ENCODE peak calls at places on chromosome 1, in five cellular contexts. R is heart left ventricle, Q is breast epithelium, N is ovary, W is GM12892. I is an unnamed sample.

GRCh38 chr1:226034482-226034881 is 28.0 kb upstream of the H3-3A start:
- DNase-seq in R (peak), Q (peak), N (peak), W (no peak), I (peak)

GRCh38 chr1:12619396-12620141 is 1.6 kb upstream of the DHRS3 start:
- DNase-seq in R (peak), Q (peak), N (peak), W (no peak), I (peak)

GRCh38 chr1:235708390-235708962 is 58.9 kb upstream of the GNG4 start:
- DNase-seq in R (no peak), Q (no peak), N (no peak), W (no peak), I (no peak)

GRCh38 chr1:35229587-35230360 is 36.8 kb upstream of the SFPQ start:
- DNase-seq in R (no peak), Q (no peak), N (no peak), W (no peak), I (no peak)

GRCh38 chr1:73854527-73854926 is 343.4 kb downstream of the LRRIQ3 start:
- DNase-seq in R (no peak), Q (no peak), N (no peak), W (no peak), I (no peak)

GRCh38 chr1:1433804-1434130 is 1.7 kb upstream of the VWA1 start:
- DNase-seq in R (peak), Q (peak), N (peak), W (peak), I (no peak)

GRCh38 chr1:231515748-231516147 is 12.7 kb upstream of the TSNAX start:
- DNase-seq in R (no peak), Q (no peak), N (no peak), W (no peak), I (no peak)

GRCh38 chr1:5637171-5637570 is 355.1 kb downstream of the NPHP4 start:
- DNase-seq in R (no peak), Q (no peak), N (no peak), W (no peak), I (peak)

GRCh38 chr1:119702384-119702783 is 9.3 kb upstream of the PHGDH start:
- DNase-seq in R (no peak), Q (no peak), N (no peak), W (no peak), I (no peak)

GRCh38 chr1:114620419-114620818 is 39.0 kb upstream of the BCAS2 start:
- DNase-seq in R (no peak), Q (no peak), N (no peak), W (no peak), I (no peak)

GRCh38 chr1:11893907-11894251 is 32.3 kb downstream of the KIAA2013 start:
- DNase-seq in R (peak), Q (no peak), N (peak), W (peak), I (no peak)

GRCh38 chr1:5901150-5901549 is 91.1 kb downstream of the NPHP4 start:
- DNase-seq in R (no peak), Q (peak), N (no peak), W (no peak), I (no peak)

GRCh38 chr1:116356673-116357072 is 16.4 kb upstream of the ATP1A1 start:
- DNase-seq in R (no peak), Q (no peak), N (no peak), W (no peak), I (no peak)

GRCh38 chr1:20216574-20216973 is 30.3 kb upstream of the PLA2G2C start:
- DNase-seq in R (no peak), Q (no peak), N (no peak), W (peak), I (no peak)

GRCh38 chr1:99652881-99653281 is 7.0 kb downstream of the PALMD start:
- DNase-seq in R (no peak), Q (no peak), N (no peak), W (no peak), I (no peak)

GRCh38 chr1:52907068-52907811 is 14.3 kb downstream of the ECHDC2 start:
- DNase-seq in R (no peak), Q (no peak), N (no peak), W (no peak), I (no peak)

GRCh38 chr1:218823291-218823900 is 350.3 kb upstream of the LYPLAL1 start:
- DNase-seq in R (no peak), Q (no peak), N (no peak), W (no peak), I (no peak)

GRCh38 chr1:61455400-61455799 is 269.5 kb downstream of the TM2D1 start:
- DNase-seq in R (no peak), Q (no peak), N (no peak), W (no peak), I (no peak)

GRCh38 chr1:67144696-67145095 is 9.9 kb upstream of the C1orf141 start:
- DNase-seq in R (no peak), Q (no peak), N (no peak), W (no peak), I (no peak)

GRCh38 chr1:67146101-67146500 is 11.3 kb upstream of the C1orf141 start:
- DNase-seq in R (no peak), Q (no peak), N (no peak), W (no peak), I (no peak)

GRCh38 chr1:67148516-67149178 is 13.9 kb upstream of the C1orf141 start:
- DNase-seq in R (no peak), Q (no peak), N (no peak), W (no peak), I (no peak)

GRCh38 chr1:67149179-67149770 is 14.5 kb upstream of the C1orf141 start:
- DNase-seq in R (peak), Q (peak), N (peak), W (peak), I (peak)

DNA sequence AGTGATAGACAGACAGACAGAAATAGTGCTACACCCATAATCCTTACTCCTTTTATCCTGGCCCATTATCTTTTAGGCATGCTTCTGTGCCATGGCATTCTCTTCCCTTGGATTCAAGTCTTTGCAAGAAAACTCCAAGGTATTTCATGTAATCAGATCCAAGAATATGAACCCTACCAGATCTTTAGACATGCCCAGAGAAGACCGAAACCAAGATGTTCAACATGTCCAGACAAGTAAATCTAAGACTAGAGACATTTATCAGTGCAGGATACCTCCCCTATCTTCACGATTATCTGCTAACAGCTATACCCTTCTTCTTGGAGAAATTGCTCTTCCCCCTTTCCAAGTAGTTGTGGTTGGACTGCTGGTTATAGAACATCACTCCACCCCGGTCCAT is 11.8 kb upstream of the C1orf141 start:
- DNase-seq in R (no peak), Q (no peak), N (no peak), W (no peak), I (no peak)
- TF ChIP-seq POLR2A in R (no peak), Q (no peak), N (no peak), W (no peak), I (no peak)

DNA sequence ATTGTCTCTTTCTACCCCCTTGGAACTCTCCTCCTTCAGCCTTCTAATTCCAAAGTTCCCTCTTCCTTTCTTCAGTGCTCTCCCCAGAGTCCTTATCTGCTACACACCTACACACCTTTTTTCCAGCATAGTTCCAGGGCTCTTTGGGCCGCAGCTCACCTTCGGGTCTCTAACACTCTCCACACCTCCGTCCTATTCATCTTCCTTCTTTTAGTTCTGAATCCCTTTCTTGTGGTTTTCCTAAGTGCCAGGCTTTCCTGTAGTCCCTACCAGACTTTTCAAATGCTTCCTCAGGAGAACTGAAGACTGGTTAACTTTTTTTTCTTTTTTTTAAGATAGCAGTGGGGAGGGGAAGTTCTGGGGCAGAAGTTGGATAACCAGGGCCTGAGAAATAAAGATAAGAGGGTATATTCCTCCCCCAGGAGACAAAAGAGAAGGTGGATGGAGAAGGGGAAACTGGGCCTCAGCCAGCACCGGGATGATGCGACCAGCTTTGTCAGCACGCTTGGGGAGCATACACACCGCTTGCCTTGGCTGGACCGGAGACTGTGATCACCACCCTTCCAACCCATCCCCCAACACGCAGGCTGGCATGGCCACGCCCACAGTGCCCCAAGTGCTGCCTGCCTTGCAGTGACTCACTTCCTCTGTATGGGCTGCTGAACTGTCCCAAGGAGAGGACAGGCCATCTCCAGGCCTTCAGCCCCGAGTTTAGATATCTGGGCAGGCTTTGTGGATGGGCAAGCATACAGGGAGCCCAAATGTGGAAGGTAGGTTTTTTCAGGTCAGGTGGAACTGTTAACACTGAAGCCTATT is 2.5 kb upstream of the CERS2 start:
- DNase-seq in R (peak), Q (peak), N (no peak), W (no peak), I (peak)
- TF ChIP-seq POLR2A in R (peak), Q (no peak), N (no peak), W (no peak), I (no peak)

GRCh38 chr1:93907718-93908117 is 1.5 kb downstream of the GCLM start:
- DNase-seq in R (no peak), Q (no peak), N (no peak), W (no peak), I (no peak)

GRCh38 chr1:93905051-93905450 is 4.2 kb downstream of the GCLM start:
- DNase-seq in R (no peak), Q (no peak), N (no peak), W (no peak), I (no peak)

GRCh38 chr1:93906480-93906879 is 2.8 kb downstream of the GCLM start:
- DNase-seq in R (no peak), Q (no peak), N (no peak), W (no peak), I (no peak)

GRCh38 chr1:93904228-93904627 is 5.0 kb downstream of the GCLM start:
- DNase-seq in R (no peak), Q (no peak), N (no peak), W (no peak), I (no peak)

DNA sequence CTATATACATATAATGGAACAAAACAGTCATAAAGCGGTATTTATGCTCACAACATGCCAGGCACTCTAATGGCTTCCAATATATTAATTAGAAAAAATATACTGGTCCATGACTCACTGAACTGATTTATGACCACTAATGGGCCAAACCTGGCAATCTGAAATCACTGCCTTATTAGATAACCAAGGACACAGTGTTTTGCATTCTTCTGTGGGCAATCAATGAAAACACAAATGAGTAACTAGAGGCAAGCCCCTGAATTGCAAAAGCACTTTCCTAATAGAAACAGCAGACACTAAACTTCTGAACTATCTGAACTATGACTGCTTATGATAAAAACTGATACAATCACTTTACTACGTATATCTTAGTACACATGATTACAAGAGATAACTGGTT is 3.5 kb downstream of the GCLM start:
- DNase-seq in R (no peak), Q (no peak), N (no peak), W (no peak), I (no peak)
- TF ChIP-seq POLR2A in R (no peak), Q (no peak), N (no peak), W (no peak), I (no peak)

GRCh38 chr1:22454476-22455056 is 2.9 kb downstream of the ZBTB40 start:
- DNase-seq in R (no peak), Q (no peak), N (no peak), W (no peak), I (no peak)
- TF ChIP-seq POLR2A in R (no peak), Q (no peak), N (no peak), W (no peak), I (no peak)

GRCh38 chr1:241642593-241642944 is 2.4 kb upstream of the CHML start:
- DNase-seq in R (no peak), Q (no peak), N (no peak), W (no peak), I (no peak)
- TF ChIP-seq POLR2A in R (no peak), Q (no peak), N (no peak), W (no peak), I (no peak)

GRCh38 chr1:27872802-27873665 is 690 bp downstream of the THEMIS2 start:
- DNase-seq in R (no peak), Q (no peak), N (no peak), W (no peak), I (no peak)

GRCh38 chr1:27872059-27872801 is at the start of gene THEMIS2:
- DNase-seq in R (peak), Q (no peak), N (peak), W (peak), I (peak)

GRCh38 chr1:27868556-27868931 is 3.8 kb upstream of the THEMIS2 start:
- DNase-seq in R (no peak), Q (no peak), N (no peak), W (no peak), I (no peak)

GRCh38 chr1:27869719-27870085 is 2.6 kb upstream of the THEMIS2 start:
- DNase-seq in R (no peak), Q (no peak), N (no peak), W (no peak), I (no peak)

DNA sequence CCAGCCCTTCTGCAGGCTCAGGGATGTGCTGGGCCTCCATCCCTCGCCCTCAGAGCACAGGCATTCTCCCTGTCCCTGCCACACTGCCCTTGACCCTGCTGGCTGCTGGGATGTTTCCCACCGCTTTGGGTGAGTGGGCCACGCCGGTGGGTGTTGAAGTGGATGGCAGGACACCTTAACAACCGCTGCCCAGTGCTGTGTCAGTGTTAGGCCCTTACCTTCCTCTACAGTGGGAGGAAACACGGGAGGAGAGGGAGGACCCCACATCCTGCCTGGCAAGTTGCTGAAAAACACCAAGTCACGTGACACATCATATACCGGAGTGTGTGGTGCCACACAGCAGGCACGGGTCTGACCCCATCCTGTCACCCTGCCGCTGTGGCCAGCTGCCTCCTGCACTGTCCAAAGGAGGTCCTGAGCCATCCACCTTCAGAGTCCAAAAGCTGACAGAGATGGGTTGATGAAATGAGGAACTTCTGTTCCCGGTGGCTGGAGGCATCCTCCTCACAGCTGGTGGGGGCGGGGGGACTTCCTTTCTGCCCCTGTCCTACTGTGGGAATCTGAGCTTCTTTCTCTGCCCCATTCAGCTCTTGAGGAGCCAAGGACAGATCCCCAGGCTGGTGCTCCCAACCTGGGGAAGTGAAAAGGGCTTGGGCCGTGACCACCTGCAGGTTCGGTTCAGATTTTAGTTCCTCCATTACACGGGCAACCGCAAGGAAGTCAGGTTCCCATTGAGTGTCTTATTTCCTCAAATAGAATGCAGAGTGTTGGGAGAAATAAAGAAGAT is 3.2 kb upstream of the THEMIS2 start:
- DNase-seq in R (no peak), Q (peak), N (no peak), W (no peak), I (no peak)
- TF ChIP-seq POLR2A in R (no peak), Q (no peak), N (no peak), W (peak), I (no peak)

DNA sequence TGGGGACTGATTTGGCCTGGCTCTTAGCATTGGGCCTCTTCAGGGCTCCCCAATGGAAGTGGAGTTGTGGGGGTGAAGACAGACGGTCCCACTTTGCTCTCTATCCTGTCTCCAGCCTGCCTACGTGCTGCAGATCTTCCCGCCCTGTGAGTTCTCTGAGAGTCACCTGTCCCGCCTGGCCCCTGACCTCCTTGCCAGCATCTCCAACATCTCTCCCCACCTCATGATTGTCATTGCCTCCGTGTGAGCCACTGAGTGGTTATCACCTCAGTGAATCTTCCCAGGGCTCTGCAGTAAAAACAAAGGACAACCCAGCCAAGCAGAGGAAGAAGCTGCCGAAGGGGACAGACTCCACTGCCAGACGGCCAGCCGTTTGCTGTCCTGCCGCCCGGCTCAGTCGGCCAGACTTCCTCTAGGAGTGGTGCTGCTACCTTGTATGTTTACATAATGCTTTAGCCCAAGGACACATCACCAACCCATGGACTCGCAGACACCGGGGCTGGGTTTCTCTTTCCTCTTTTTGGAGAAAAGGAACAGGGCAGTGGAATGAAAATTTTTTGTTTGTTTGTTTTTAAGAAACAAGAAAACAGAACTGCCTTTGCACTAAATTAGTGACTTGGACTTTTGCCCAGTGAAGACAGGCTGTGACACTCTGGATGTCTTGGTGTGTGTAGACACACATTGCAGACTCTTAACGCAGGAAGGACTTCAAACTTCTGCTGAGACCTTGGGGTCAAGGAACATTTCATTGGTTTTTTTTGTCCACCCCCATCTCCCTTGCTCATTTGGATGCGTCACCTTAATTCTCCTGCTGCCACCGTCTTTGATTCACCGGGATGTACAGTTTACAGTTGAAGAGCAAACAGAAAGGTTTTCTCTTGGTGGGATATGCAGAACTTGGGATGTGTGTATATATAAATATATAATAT is 36.5 kb downstream of the ZBTB17 start:
- DNase-seq in R (peak), Q (peak), N (peak), W (no peak), I (no peak)
- TF ChIP-seq POLR2A in R (no peak), Q (no peak), N (no peak), W (no peak), I (no peak)

DNA sequence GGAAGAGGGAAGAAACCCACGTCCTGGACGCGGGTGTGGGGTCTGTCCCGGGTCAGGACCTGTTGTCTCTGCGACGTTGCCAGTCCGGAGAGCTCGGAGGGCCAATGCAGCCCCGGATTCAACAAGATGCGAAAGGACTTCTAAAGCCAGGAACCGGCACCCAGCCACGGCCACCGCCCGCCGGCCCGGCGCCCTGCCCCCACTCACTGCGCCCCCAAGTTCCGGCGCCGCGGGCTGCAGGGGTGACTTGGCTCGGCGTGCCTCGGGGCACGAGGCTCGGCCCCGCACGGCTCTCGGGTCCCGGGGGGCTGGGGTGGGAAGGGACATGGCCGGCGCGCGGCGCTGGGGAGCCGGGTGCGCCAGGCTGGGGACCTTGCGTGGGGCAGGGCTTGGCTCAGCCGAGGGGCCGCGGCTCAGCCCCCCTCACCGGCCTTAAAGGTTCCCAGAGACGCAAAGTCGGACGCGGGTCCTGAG is 51.8 kb upstream of the H6PD start:
- DNase-seq in R (no peak), Q (no peak), N (no peak), W (peak), I (no peak)
- TF ChIP-seq POLR2A in R (no peak), Q (no peak), N (no peak), W (no peak), I (no peak)

DNA sequence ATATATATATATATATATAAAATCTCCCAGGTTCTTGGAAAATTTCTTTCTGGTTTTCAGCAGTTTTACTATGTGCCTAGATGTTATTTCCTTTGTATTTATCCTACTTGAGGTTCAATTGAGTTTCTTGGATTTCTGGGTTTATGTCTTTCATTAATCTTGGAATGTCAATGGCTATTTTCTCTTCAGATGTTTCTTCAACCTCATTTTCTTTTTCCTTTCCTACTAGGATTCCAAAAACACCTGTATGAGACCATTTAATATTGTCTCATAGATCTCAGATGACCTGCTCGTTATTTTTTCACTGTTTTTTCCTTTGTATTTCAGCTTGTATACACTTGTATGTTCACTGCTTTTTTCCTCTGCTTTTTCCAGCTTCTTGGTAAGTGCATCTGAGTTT is 95.4 kb upstream of the DESI2 start:
- DNase-seq in R (no peak), Q (no peak), N (no peak), W (no peak), I (no peak)
- TF ChIP-seq POLR2A in R (no peak), Q (no peak), N (no peak), W (no peak), I (no peak)

I was measured in lower leg skin.